ENCODE peak calls at places on chromosomes 12 and 14, in five cellular contexts. One of them, this sample, is unnamed.

GRCh38 chr14:56487090-56487667 is 92.4 kb upstream of the TMEM260 start:
- DNase-seq in GM04504: no peak
- DNase-seq in adipocyte: peak
- DNase-seq in GM12891: no peak
- DNase-seq in nephron progenitor cell: no peak
- DNase-seq in this sample: no peak

GRCh38 chr14:22478670-22479069 is 110.4 kb downstream of the DAD1 start:
- DNase-seq in adipocyte: no peak
- DNase-seq in GM04504: no peak
- DNase-seq in nephron progenitor cell: peak
- DNase-seq in GM12891: no peak
- DNase-seq in this sample: peak

GRCh38 chr12:65121049-65121955 is at the start of gene WIF1:
- DNase-seq in GM12891: no peak
- DNase-seq in GM04504: no peak
- DNase-seq in adipocyte: peak
- DNase-seq in nephron progenitor cell: peak
- DNase-seq in this sample: peak

GRCh38 chr12:7118914-7119313 is 9.8 kb downstream of the RBP5 start:
- DNase-seq in GM04504: no peak
- DNase-seq in GM12891: no peak
- DNase-seq in nephron progenitor cell: no peak
- DNase-seq in adipocyte: no peak
- DNase-seq in this sample: no peak

GRCh38 chr12:102478416-102479098 is 1.8 kb downstream of the IGF1 start:
- DNase-seq in GM12891: no peak
- DNase-seq in adipocyte: no peak
- DNase-seq in GM04504: no peak
- DNase-seq in nephron progenitor cell: no peak
- DNase-seq in this sample: no peak

GRCh38 chr14:94116701-94117100 is 6.2 kb downstream of the IFI27 start:
- DNase-seq in nephron progenitor cell: no peak
- DNase-seq in GM04504: no peak
- DNase-seq in GM12891: no peak
- DNase-seq in adipocyte: no peak
- DNase-seq in this sample: no peak

GRCh38 chr14:100733152-100733850 is 6.6 kb downstream of the DLK1 start:
- DNase-seq in GM12891: no peak
- DNase-seq in nephron progenitor cell: no peak
- DNase-seq in adipocyte: no peak
- DNase-seq in GM04504: no peak
- DNase-seq in this sample: no peak

GRCh38 chr12:131643581-131644452 is 67.1 kb upstream of the SFSWAP start:
- DNase-seq in GM04504: no peak
- DNase-seq in GM12891: no peak
- DNase-seq in adipocyte: no peak
- DNase-seq in nephron progenitor cell: no peak
- DNase-seq in this sample: no peak

GRCh38 chr12:98758331-98758730 is 113.2 kb downstream of the APAF1 start:
- DNase-seq in GM12891: no peak
- DNase-seq in adipocyte: no peak
- DNase-seq in nephron progenitor cell: no peak
- DNase-seq in GM04504: peak
- DNase-seq in this sample: no peak

GRCh38 chr12:106051853-106052531 is 86.8 kb downstream of the NUAK1 start:
- DNase-seq in adipocyte: peak
- DNase-seq in nephron progenitor cell: no peak
- DNase-seq in GM12891: no peak
- DNase-seq in GM04504: no peak
- DNase-seq in this sample: no peak

GRCh38 chr14:26707234-26707633 is 109.4 kb upstream of the NOVA1 start:
- DNase-seq in GM04504: no peak
- DNase-seq in GM12891: no peak
- DNase-seq in nephron progenitor cell: no peak
- DNase-seq in adipocyte: no peak
- DNase-seq in this sample: no peak

GRCh38 chr12:52813885-52814709 is at the start of gene KRT4:
- DNase-seq in nephron progenitor cell: no peak
- DNase-seq in GM12891: no peak
- DNase-seq in GM04504: peak
- DNase-seq in adipocyte: no peak
- DNase-seq in this sample: no peak

GRCh38 chr12:41606741-41607460 is 418.8 kb downstream of the PDZRN4 start:
- DNase-seq in GM12891: no peak
- DNase-seq in adipocyte: no peak
- DNase-seq in GM04504: no peak
- DNase-seq in nephron progenitor cell: no peak
- DNase-seq in this sample: peak

GRCh38 chr14:40004871-40005503 is 572.8 kb upstream of the FBXO33 start:
- DNase-seq in nephron progenitor cell: no peak
- DNase-seq in GM04504: no peak
- DNase-seq in adipocyte: no peak
- DNase-seq in GM12891: no peak
- DNase-seq in this sample: no peak

GRCh38 chr14:35333347-35333730 is 41.2 kb downstream of the PSMA6 start:
- DNase-seq in GM12891: no peak
- DNase-seq in adipocyte: no peak
- DNase-seq in GM04504: no peak
- DNase-seq in nephron progenitor cell: no peak
- DNase-seq in this sample: peak